ENCODE peak calls at places on chromosome X, in four cellular contexts. S is HepG2, Y is K562, N is H1. L is an unnamed sample.

GRCh38 chrX:38882894-38883620 is 81.8 kb downstream of the MID1IP1 start:
- DNase-seq in Y (no peak), S (no peak), N (no peak), L (no peak)

GRCh38 chrX:75623535-75623934 is 100.7 kb upstream of the ZDHHC15 start:
- DNase-seq in Y (no peak), S (peak; percentile 1), N (no peak), L (peak; percentile 1)

GRCh38 chrX:67555578-67556203 is 11.9 kb downstream of the AR start:
- DNase-seq in S (peak; percentile 8), N (no peak), Y (peak; percentile 41), L (peak; percentile 9)

GRCh38 chrX:148664171-148664570 is 163.8 kb downstream of the AFF2 start:
- DNase-seq in Y (no peak), N (no peak), S (no peak), L (no peak)

GRCh38 chrX:153981771-153982533 is 9.4 kb downstream of the TMEM187 start:
- DNase-seq in N (no peak), Y (no peak), S (no peak), L (no peak)

GRCh38 chrX:55996649-55997048 is 235.5 kb upstream of the KLF8 start:
- DNase-seq in S (no peak), Y (no peak), N (no peak), L (no peak)

GRCh38 chrX:51420610-51421009 is 75.8 kb downstream of the NUDT11 start:
- DNase-seq in Y (peak; percentile 17), S (peak; percentile 5), N (no peak), L (peak; percentile 43)

GRCh38 chrX:107154787-107155620 is 36.4 kb upstream of the RBM41 start:
- DNase-seq in Y (peak; percentile 19), N (peak; percentile 3), S (peak; percentile 18), L (peak; percentile 30)

GRCh38 chrX:38620623-38621022 is 59.3 kb downstream of the TSPAN7 start:
- DNase-seq in N (no peak), Y (no peak), S (no peak), L (no peak)

GRCh38 chrX:73214366-73215094 is at the start of gene NAP1L2:
- DNase-seq in S (no peak), N (peak; percentile 5), Y (no peak), L (peak; percentile 22)

GRCh38 chrX:73831500-73831899 is 268.5 kb downstream of the CHIC1 start:
- DNase-seq in S (no peak), Y (no peak), N (no peak), L (no peak)

GRCh38 chrX:5399403-5399802 is 829.3 kb downstream of the NLGN4X start:
- DNase-seq in Y (no peak), S (no peak), N (no peak), L (no peak)

GRCh38 chrX:119756926-119757635 is 1.3 kb upstream of the SOWAHD start:
- DNase-seq in N (no peak), S (peak; percentile 23), Y (no peak), L (no peak)

GRCh38 chrX:45630078-45630477 is 429.4 kb upstream of the DIPK2B start:
- DNase-seq in N (no peak), S (no peak), Y (no peak), L (no peak)

GRCh38 chrX:17500145-17500579 is 125.2 kb downstream of the NHS start:
- DNase-seq in N (no peak), S (no peak), Y (no peak), L (peak; percentile 92)

GRCh38 chrX:41616935-41617334 is 71.8 kb upstream of the GPR34 start:
- DNase-seq in S (peak; percentile 12), Y (no peak), N (no peak), L (no peak)

GRCh38 chrX:139967300-139967699 is 2.0 kb upstream of the CXorf66 start:
- DNase-seq in Y (peak; percentile 21), S (peak; percentile 9), N (no peak), L (peak; percentile 7)

GRCh38 chrX:107014927-107015326 is 14.9 kb upstream of the MORC4 start:
- DNase-seq in N (no peak), S (no peak), Y (no peak), L (no peak)

GRCh38 chrX:21708116-21708515 is 49.8 kb downstream of the SMPX start:
- DNase-seq in Y (no peak), N (no peak), S (no peak), L (no peak)

GRCh38 chrX:41596586-41596985 is 92.2 kb upstream of the GPR34 start:
- DNase-seq in N (no peak), Y (no peak), S (no peak), L (no peak)

GRCh38 chrX:136202889-136203288 is 48.3 kb downstream of the MAP7D3 start:
- DNase-seq in Y (no peak), S (no peak), N (no peak), L (peak; percentile 22)

GRCh38 chrX:120302434-120302833 is 8.8 kb downstream of the TMEM255A start:
- DNase-seq in N (no peak), S (no peak), Y (no peak), L (no peak)

GRCh38 chrX:17413228-17413627 is 38.2 kb downstream of the NHS start:
- DNase-seq in S (no peak), N (no peak), Y (no peak), L (no peak)

GRCh38 chrX:118727686-118728339 is 407 bp downstream of the IL13RA1 start:
- DNase-seq in N (no peak), Y (no peak), S (peak; percentile 10), L (no peak)

GRCh38 chrX:1521459-1521956 is 15.5 kb downstream of the P2RY8 start:
- DNase-seq in S (peak; percentile 29), N (peak; percentile 23), Y (no peak), L (no peak)

GRCh38 chrX:64427787-64428186 is 32.5 kb upstream of the MTMR8 start:
- DNase-seq in S (no peak), N (no peak), Y (no peak), L (no peak)

GRCh38 chrX:147920161-147920666 is 8.5 kb downstream of the FMR1 start:
- DNase-seq in Y (no peak), S (no peak), N (no peak), L (no peak)

GRCh38 chrX:27917713-27918500 is 63.3 kb downstream of the DCAF8L1 start:
- DNase-seq in Y (no peak), S (no peak), N (no peak), L (no peak)

GRCh38 chrX:68938244-68939004 is 109.6 kb downstream of the EFNB1 start:
- DNase-seq in S (no peak), N (no peak), Y (no peak), L (no peak)

DNA sequence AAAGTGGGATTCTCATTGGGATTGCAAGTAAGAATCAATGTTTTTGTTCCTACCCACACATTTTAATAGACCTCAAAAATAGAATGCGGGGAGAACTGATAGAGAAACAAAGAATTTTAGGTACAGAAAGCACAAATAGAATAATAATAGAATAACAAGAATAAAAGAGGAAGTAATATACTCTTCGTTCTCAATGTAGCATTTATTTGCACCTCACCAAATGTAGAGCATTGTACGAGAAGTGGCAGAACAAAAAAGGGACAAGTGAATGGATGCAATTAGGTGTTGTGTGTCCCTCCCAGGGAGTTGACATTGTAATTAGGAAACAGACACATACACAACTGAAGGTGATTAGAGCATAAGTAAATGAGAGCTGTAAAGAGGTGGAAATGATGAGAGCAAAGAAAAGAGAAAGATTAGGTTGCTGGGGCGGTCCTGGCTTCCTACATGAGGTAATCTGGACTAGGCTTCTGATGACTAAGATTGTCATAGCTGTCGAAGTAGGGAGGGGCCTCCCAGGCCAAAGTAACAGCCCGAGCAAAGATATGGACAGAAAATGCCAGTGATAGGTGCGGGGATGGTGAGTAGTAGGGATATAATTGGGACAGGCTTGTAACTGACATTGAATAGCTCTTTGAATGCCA is 10.4 kb downstream of the RAB9A start:
- DNase-seq in S (no peak), Y (peak; percentile 28), N (no peak), L (no peak)
- TF ChIP-seq RNF2 in S (no peak), Y (no peak), N (no peak), L (no peak)

GRCh38 chrX:129768586-129769466 is 10.9 kb upstream of the SASH3 start:
- DNase-seq in Y (no peak), S (peak; percentile 47), N (no peak), L (no peak)

GRCh38 chrX:129769467-129770154 is 10.1 kb upstream of the SASH3 start:
- DNase-seq in S (no peak), N (no peak), Y (no peak), L (no peak)

GRCh38 chrX:129771266-129771995 is 8.3 kb upstream of the SASH3 start:
- DNase-seq in N (no peak), Y (no peak), S (no peak), L (no peak)

GRCh38 chrX:129773649-129774458 is 5.9 kb upstream of the SASH3 start:
- DNase-seq in S (peak; percentile 80), Y (peak; percentile 12), N (no peak), L (no peak)

DNA sequence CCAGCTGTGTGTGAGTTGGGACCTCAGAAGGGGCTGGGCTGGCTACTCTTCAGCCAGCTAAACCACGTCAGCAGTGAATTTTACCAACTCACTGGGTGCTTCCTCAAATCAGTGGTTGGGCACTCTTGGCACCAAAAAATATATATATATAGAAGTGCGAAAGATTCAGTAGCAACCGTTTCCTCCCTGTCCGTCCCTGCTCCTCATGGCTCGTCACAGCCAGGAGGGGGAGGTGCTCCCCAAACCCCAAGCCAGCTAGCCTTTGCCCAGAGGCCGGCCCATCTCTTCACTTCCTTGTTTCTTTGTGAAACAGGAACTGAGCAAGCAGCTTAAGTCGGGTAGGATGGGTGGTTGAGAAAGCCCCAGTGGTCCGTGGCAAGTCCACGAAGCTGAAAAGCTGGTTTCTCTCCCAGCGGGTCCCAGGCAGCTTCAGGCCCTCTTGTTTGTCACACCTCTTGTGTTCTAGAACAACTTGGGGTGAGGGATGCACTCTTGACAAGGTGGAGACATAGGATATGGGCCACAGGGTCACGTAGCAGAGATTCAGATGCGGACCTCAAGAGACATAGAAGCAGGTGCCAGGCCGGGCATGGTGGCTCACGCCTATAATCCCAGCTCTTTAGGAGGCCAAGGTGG is 6.8 kb upstream of the SASH3 start:
- DNase-seq in Y (no peak), N (no peak), S (no peak), L (no peak)
- H3K4me1 ChIP-seq in Y (peaks cover 6% of the 10 kb centered on the region), N (no peaks in the 10 kb centered on the region), S (peaks cover 79% of the 10 kb centered on the region), L (no peaks in the 10 kb centered on the region)

DNA sequence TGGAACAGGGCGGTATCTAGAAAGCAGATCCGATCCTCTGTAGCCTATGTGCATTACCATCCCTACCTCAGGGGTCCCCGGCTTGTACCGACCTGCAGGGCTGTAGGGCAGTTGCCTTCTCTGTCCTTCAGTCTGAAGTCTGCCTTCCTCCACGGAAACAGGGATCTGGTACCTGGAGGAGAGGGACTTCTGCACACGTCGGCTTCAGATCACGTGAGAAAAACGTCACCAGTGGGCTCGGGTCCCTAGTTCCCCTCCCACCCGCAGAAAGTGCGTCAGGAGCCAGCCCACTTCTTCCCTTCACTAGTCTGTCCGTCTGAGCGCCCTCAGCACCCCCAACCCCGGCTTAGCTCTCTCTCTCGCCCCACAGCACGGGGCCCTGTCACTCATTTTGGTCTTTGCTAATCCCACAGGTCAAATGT is at the start of gene TCEAL5:
- DNase-seq in N (no peak), S (no peak), Y (no peak), L (no peak)
- TF ChIP-seq RAD21 in N (no peak), S (no peak), Y (no peak), L (no peak)

DNA sequence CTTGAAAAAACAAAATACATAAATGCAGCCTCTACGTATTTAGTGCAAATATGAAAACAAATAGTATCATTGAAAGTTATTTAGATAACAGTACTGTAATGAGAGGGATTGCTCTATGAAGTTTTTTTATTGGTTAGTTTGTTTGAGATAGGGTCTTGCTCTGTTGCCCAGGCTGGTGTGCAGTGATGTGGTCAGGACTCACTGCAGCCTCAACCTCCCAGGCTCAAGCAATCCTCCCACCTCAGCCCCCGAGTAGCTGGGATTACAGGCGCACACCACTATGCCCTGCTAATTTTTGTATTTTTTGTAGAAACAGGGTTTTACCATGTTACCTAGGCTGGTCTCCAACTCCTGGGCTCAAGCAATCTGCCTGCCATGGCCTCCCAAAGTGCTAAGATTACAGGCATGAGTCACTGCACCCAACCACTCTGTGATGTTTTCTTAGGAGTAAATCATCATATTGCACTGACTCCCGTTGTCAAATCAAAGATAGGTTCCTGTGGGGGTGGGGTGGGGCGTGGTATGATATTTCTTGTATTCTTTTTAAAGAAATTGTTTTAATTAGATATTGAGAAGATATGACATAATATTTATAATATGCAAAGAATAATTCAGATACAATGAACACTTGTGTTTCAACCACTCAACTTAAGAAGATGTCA is 75.8 kb downstream of the ATG4A start:
- DNase-seq in S (no peak), N (no peak), Y (no peak), L (peak; percentile 63)
- TF ChIP-seq RNF2 in S (no peak), N (no peak), Y (no peak), L (no peak)